ENCODE peak calls at places on chromosome 3, in four cellular contexts. One of them, this sample, is unnamed.
A peak's percentile ranks its signal among the peaks of the same experiment; 100 is the strongest.

GRCh38 chr3:56928379-56929068 is 126.8 kb upstream of the ARHGEF3 start:
- DNase-seq in GM23248: peak; percentile 43
- DNase-seq in DND-41: peak; percentile 69
- DNase-seq in SK-N-SH: no peak
- DNase-seq in this sample: no peak

GRCh38 chr3:69305011-69305410 is 80.9 kb downstream of the FRMD4B start:
- DNase-seq in GM23248: peak; percentile 45
- DNase-seq in SK-N-SH: no peak
- DNase-seq in DND-41: no peak
- DNase-seq in this sample: no peak

GRCh38 chr3:44509985-44510360 is 32.5 kb upstream of the ZNF445 start:
- DNase-seq in SK-N-SH: no peak
- DNase-seq in GM23248: peak; percentile 41
- DNase-seq in DND-41: peak; percentile 47
- DNase-seq in this sample: peak; percentile 66

GRCh38 chr3:81985996-81986723 is 224.7 kb upstream of the GBE1 start:
- DNase-seq in GM23248: no peak
- DNase-seq in DND-41: no peak
- DNase-seq in SK-N-SH: no peak
- DNase-seq in this sample: no peak

GRCh38 chr3:172836390-172836997 is 86.0 kb downstream of the ECT2 start:
- DNase-seq in SK-N-SH: peak; percentile 27
- DNase-seq in DND-41: peak; percentile 36
- DNase-seq in GM23248: peak; percentile 53
- DNase-seq in this sample: peak; percentile 70

GRCh38 chr3:131328739-131329138 is 52.8 kb upstream of the NUDT16 start:
- DNase-seq in DND-41: no peak
- DNase-seq in SK-N-SH: peak; percentile 20
- DNase-seq in GM23248: no peak
- DNase-seq in this sample: no peak

GRCh38 chr3:130748981-130749380 is 2.4 kb upstream of the PIK3R4 start:
- DNase-seq in DND-41: no peak
- DNase-seq in SK-N-SH: no peak
- DNase-seq in GM23248: peak; percentile 78
- DNase-seq in this sample: no peak

GRCh38 chr3:193008654-193009053 is 91.0 kb upstream of the MB21D2 start:
- DNase-seq in DND-41: no peak
- DNase-seq in GM23248: no peak
- DNase-seq in SK-N-SH: no peak
- DNase-seq in this sample: no peak

GRCh38 chr3:15535757-15536156 is 14.3 kb upstream of the COLQ start:
- DNase-seq in DND-41: peak; percentile 42
- DNase-seq in SK-N-SH: no peak
- DNase-seq in GM23248: peak; percentile 48
- DNase-seq in this sample: no peak

GRCh38 chr3:113186566-113186965 is 24.8 kb upstream of the BOC start:
- DNase-seq in DND-41: no peak
- DNase-seq in SK-N-SH: no peak
- DNase-seq in GM23248: no peak
- DNase-seq in this sample: no peak

GRCh38 chr3:15218689-15219088 is 12.6 kb downstream of the CAPN7 start:
- DNase-seq in SK-N-SH: no peak
- DNase-seq in DND-41: no peak
- DNase-seq in GM23248: no peak
- DNase-seq in this sample: no peak

GRCh38 chr3:190912736-190913135 is 50.2 kb upstream of the GMNC start:
- DNase-seq in SK-N-SH: no peak
- DNase-seq in DND-41: no peak
- DNase-seq in GM23248: no peak
- DNase-seq in this sample: no peak

GRCh38 chr3:48140284-48140683 is 47.9 kb downstream of the CDC25A start:
- DNase-seq in DND-41: no peak
- DNase-seq in GM23248: no peak
- DNase-seq in SK-N-SH: no peak
- DNase-seq in this sample: no peak

DNA sequence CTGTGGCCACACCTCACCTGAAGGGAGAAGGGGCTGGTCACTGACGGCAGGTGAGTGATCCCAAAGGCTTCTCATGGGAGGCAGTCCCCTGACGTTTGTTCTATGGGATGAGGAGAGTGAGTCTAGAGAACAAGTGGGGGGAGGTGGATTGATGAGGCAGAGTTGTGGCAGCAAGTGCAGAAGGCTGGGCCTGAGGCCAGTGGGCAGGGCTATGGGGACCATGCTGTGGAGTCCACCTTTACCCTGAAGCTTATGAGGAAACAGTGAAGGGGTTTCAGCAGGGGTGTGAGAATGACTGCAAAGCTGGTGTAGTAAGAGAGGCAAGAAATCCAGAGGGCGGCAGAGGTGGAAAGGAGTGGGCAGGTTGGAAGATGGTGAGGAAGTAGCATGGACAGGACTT is 96.9 kb upstream of the PFN2 start:
- DNase-seq in DND-41: no peak
- DNase-seq in GM23248: no peak
- DNase-seq in SK-N-SH: no peak
- DNase-seq in this sample: no peak
- H2AFZ ChIP-seq in DND-41: no peak overlapping the region
- H2AFZ ChIP-seq in GM23248: no peak overlapping the region
- H2AFZ ChIP-seq in SK-N-SH: no peak overlapping the region
- H2AFZ ChIP-seq in this sample: no peak overlapping the region

DNA sequence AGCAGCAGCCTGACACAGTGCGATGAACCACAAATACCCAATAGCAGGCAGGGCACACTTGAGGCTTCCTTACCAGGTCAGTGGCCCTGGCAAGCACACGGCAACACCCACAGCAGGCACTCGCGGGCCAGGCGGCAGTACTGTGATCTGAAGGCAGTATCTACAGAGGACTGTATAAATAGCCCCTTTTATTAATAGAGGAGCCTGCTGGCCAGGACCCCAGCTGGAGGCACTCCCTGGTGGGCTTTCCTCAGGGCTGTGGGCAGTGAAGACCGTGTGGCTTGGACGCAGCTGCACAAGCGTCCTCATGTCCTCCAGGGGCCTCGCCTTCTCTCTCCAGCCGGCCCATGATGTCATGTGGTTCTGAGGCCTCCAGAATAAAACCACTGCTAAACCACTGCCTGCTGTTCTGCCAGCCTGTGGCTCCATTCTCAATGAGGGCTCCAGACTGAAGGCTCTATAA is 44.1 kb downstream of the LRIG1 start:
- DNase-seq in GM23248: no peak
- DNase-seq in SK-N-SH: no peak
- DNase-seq in DND-41: peak; percentile 9
- DNase-seq in this sample: no peak
- H3K79me2 ChIP-seq in GM23248: no peaks in the 10 kb centered on the region
- H3K79me2 ChIP-seq in SK-N-SH: no peaks in the 10 kb centered on the region
- H3K79me2 ChIP-seq in DND-41: no peaks in the 10 kb centered on the region
- H3K79me2 ChIP-seq in this sample: peaks cover 41% of the 10 kb centered on the region

DNA sequence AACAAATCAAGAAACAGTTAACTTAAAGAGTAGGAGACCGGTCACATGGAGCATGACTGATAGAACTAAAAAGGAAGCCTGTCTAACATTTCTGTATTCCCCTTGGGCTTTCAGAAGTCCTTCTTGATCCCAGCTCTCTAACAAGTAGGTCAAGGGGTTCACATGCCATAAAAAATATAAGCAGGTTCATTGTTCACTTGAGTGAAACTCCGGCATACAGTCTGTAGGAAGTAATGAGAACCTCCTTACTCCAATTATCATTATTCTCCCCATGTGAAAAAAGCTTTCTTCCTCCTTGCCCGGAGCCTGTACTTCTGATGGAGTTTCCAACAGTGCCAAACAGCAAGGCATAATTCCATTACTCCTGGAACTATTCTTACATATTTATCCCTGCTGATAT is 242.8 kb upstream of the CNTN4 start:
- DNase-seq in SK-N-SH: no peak
- DNase-seq in DND-41: no peak
- DNase-seq in GM23248: no peak
- DNase-seq in this sample: no peak
- H3K9me3 ChIP-seq in SK-N-SH: peaks cover 7% of the 10 kb centered on the region
- H3K9me3 ChIP-seq in DND-41: no peaks in the 10 kb centered on the region
- H3K9me3 ChIP-seq in GM23248: peaks cover 5% of the 10 kb centered on the region
- H3K9me3 ChIP-seq in this sample: peaks cover 10% of the 10 kb centered on the region

GRCh38 chr3:155744626-155745324 is at the start of gene PLCH1:
- DNase-seq in GM23248: peak; percentile 72
- DNase-seq in DND-41: peak; percentile 53
- DNase-seq in SK-N-SH: peak; percentile 86
- DNase-seq in this sample: peak; percentile 74
- H2AFZ ChIP-seq in GM23248: peak within 1 kb of the TSS; percentile 95
- H2AFZ ChIP-seq in DND-41: peak within 1 kb of the TSS; percentile 96
- H2AFZ ChIP-seq in SK-N-SH: peak within 1 kb of the TSS; percentile 99
- H2AFZ ChIP-seq in this sample: peak within 1 kb of the TSS; percentile 97

DNA sequence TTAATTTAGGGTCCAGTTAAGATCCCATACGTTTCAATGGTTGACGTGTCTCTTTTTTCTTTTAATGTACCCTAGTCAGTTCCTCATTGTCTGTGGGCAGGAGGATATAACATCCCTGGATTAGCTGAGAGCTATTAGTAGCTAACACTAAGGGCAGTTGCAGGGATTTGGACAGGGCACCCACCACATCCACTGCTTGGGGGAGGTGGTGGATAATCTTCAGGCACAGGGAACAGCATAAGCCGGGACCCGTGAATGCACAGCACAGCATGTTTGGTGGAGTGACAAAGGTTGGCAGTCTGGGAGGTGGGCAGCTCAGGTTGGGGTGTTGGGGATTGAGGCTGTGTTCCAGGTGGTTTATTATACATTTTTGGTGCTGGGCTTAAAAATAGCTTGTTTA is 23.7 kb downstream of the PLCL2 start:
- DNase-seq in DND-41: no peak
- DNase-seq in SK-N-SH: no peak
- DNase-seq in GM23248: no peak
- DNase-seq in this sample: no peak
- H3K79me2 ChIP-seq in DND-41: peaks cover 17% of the 10 kb centered on the region
- H3K79me2 ChIP-seq in SK-N-SH: no peaks in the 10 kb centered on the region
- H3K79me2 ChIP-seq in GM23248: peaks cover 3% of the 10 kb centered on the region
- H3K79me2 ChIP-seq in this sample: no peaks in the 10 kb centered on the region

GRCh38 chr3:46768061-46768460 is 50.4 kb upstream of the PRSS50 start:
- DNase-seq in DND-41: no peak
- DNase-seq in SK-N-SH: no peak
- DNase-seq in GM23248: no peak
- DNase-seq in this sample: no peak
- H3K9me3 ChIP-seq in DND-41: peaks cover 29% of the 10 kb centered on the region
- H3K9me3 ChIP-seq in SK-N-SH: peaks cover 4% of the 10 kb centered on the region
- H3K9me3 ChIP-seq in GM23248: no peaks in the 10 kb centered on the region
- H3K9me3 ChIP-seq in this sample: peaks cover 17% of the 10 kb centered on the region

GRCh38 chr3:150256336-150256735 is 151.8 kb upstream of the TSC22D2 start:
- DNase-seq in DND-41: no peak
- DNase-seq in GM23248: no peak
- DNase-seq in SK-N-SH: no peak
- DNase-seq in this sample: no peak
- H2AFZ ChIP-seq in DND-41: no peak overlapping the region
- H2AFZ ChIP-seq in GM23248: no peak overlapping the region
- H2AFZ ChIP-seq in SK-N-SH: no peak overlapping the region
- H2AFZ ChIP-seq in this sample: no peak overlapping the region

DNA sequence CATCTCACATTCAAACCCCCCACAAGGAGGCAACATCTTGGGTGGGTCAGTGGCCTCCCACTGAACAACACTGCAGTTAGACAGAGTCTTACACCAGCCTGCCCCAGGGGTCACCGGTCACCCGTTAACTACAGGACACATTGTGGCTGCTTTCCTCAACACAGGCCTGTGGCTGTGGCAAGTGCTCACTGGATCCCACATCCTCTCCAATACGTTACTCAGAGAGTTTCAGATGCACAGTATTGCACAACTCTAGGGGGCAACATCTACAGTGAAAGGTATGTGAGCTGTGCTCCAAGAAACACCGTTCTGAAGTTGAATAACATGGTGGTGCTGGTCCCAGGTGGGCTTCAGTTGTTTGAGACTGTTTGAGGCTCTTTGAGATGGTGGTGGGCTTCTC is 41.0 kb downstream of the CTDSPL start:
- DNase-seq in SK-N-SH: no peak
- DNase-seq in DND-41: no peak
- DNase-seq in GM23248: no peak
- DNase-seq in this sample: no peak
- H3K79me2 ChIP-seq in SK-N-SH: peaks cover 49% of the 10 kb centered on the region
- H3K79me2 ChIP-seq in DND-41: peaks cover 32% of the 10 kb centered on the region
- H3K79me2 ChIP-seq in GM23248: peaks cover 60% of the 10 kb centered on the region
- H3K79me2 ChIP-seq in this sample: no peaks in the 10 kb centered on the region

GRCh38 chr3:110485389-110485788 is 586.2 kb upstream of the NECTIN3 start:
- DNase-seq in GM23248: no peak
- DNase-seq in SK-N-SH: no peak
- DNase-seq in DND-41: no peak
- DNase-seq in this sample: no peak
- H3K9me3 ChIP-seq in GM23248: peaks cover 15% of the 10 kb centered on the region
- H3K9me3 ChIP-seq in SK-N-SH: peaks cover 14% of the 10 kb centered on the region
- H3K9me3 ChIP-seq in DND-41: peaks cover 26% of the 10 kb centered on the region
- H3K9me3 ChIP-seq in this sample: peaks cover 43% of the 10 kb centered on the region

This sample was measured in Karpas-422.